ENCODE peak calls at places on chromosomes 5 and 9, in six cellular contexts. I is GM10248, B is HCT116, H is sigmoid colon, R is BJ, Q is stomach. A is an unnamed sample.

GRCh38 chr5:158910782-158911692 is 188.7 kb downstream of the EBF1 start:
- DNase-seq in I (peak), B (no peak), H (no peak), R (no peak), Q (no peak), A (no peak)

GRCh38 chr9:76717611-76718010 is 46.6 kb upstream of the PCA3 start:
- DNase-seq in I (no peak), B (no peak), H (no peak), R (no peak), Q (no peak), A (no peak)

GRCh38 chr9:71647094-71647591 is 121.2 kb downstream of the CEMIP2 start:
- DNase-seq in I (no peak), B (peak), H (peak), R (no peak), Q (peak), A (no peak)

GRCh38 chr9:76545191-76545590 is 86.2 kb downstream of the GCNT1 start:
- DNase-seq in I (no peak), B (no peak), H (no peak), R (no peak), Q (peak), A (no peak)

GRCh38 chr5:172417983-172418630 is 36.2 kb downstream of the SH3PXD2B start:
- DNase-seq in I (no peak), B (no peak), H (peak), R (peak), Q (peak), A (peak)

GRCh38 chr9:129860653-129861446 is 25.6 kb downstream of the USP20 start:
- DNase-seq in I (no peak), B (no peak), H (no peak), R (no peak), Q (no peak), A (no peak)

GRCh38 chr9:120473626-120474025 is 106.3 kb downstream of the CDK5RAP2 start:
- DNase-seq in I (no peak), B (no peak), H (no peak), R (no peak), Q (no peak), A (no peak)

GRCh38 chr9:132739705-132740310 is 69.5 kb downstream of the GTF3C4 start:
- DNase-seq in I (no peak), B (no peak), H (peak), R (no peak), Q (no peak), A (no peak)

GRCh38 chr5:39526914-39527477 is 102.2 kb upstream of the DAB2 start:
- DNase-seq in I (no peak), B (no peak), H (no peak), R (no peak), Q (no peak), A (no peak)

GRCh38 chr5:97266576-97266975 is 83.5 kb upstream of the RIOK2 start:
- DNase-seq in I (no peak), B (no peak), H (peak), R (no peak), Q (no peak), A (no peak)

GRCh38 chr5:59640411-59640810 is 253.1 kb downstream of the PDE4D start:
- DNase-seq in I (no peak), B (no peak), H (no peak), R (no peak), Q (no peak), A (no peak)

GRCh38 chr9:120443489-120443888 is 136.5 kb downstream of the CDK5RAP2 start:
- DNase-seq in I (no peak), B (no peak), H (no peak), R (no peak), Q (no peak), A (no peak)

GRCh38 chr9:97985058-97985861 is 2.1 kb downstream of the ANP32B start:
- DNase-seq in I (no peak), B (no peak), H (peak), R (no peak), Q (peak), A (no peak)

GRCh38 chr9:86601697-86602096 is 247.5 kb upstream of the TUT7 start:
- DNase-seq in I (no peak), B (no peak), H (no peak), R (no peak), Q (no peak), A (no peak)

GRCh38 chr5:73558950-73559349 is 6.5 kb downstream of the ANKRA2 start:
- DNase-seq in I (no peak), B (no peak), H (no peak), R (no peak), Q (no peak), A (no peak)

GRCh38 chr5:6083311-6083941 is 294.9 kb downstream of the MED10 start:
- DNase-seq in I (no peak), B (no peak), H (no peak), R (no peak), Q (no peak), A (no peak)

GRCh38 chr5:14834584-14835540 is 36.7 kb downstream of the ANKH start:
- DNase-seq in I (no peak), B (no peak), H (no peak), R (no peak), Q (no peak), A (no peak)

GRCh38 chr5:132444841-132445639 is 45.5 kb downstream of the IRF1 start:
- DNase-seq in I (no peak), B (no peak), H (no peak), R (no peak), Q (no peak), A (no peak)

GRCh38 chr5:7376889-7377288 is 19.0 kb upstream of the ADCY2 start:
- DNase-seq in I (no peak), B (no peak), H (no peak), R (no peak), Q (no peak), A (no peak)

GRCh38 chr9:133813749-133814585 is 75.8 kb upstream of the SARDH start:
- DNase-seq in I (no peak), B (no peak), H (peak), R (no peak), Q (no peak), A (no peak)

GRCh38 chr5:122581629-122582028 is 193.3 kb upstream of the SNX2 start:
- DNase-seq in I (no peak), B (no peak), H (no peak), R (no peak), Q (no peak), A (no peak)

GRCh38 chr9:18863821-18864220 is 169.2 kb downstream of the SAXO1 start:
- DNase-seq in I (no peak), B (no peak), H (no peak), R (no peak), Q (no peak), A (no peak)

GRCh38 chr5:78566747-78567449 is 81.7 kb downstream of the LHFPL2 start:
- DNase-seq in I (no peak), B (no peak), H (no peak), R (no peak), Q (no peak), A (no peak)

GRCh38 chr9:124666642-124667041 is 104.5 kb downstream of the NR6A1 start:
- DNase-seq in I (no peak), B (no peak), H (no peak), R (no peak), Q (no peak), A (no peak)

GRCh38 chr9:120611690-120612068 is 31.7 kb upstream of the CDK5RAP2 start:
- DNase-seq in I (no peak), B (no peak), H (no peak), R (no peak), Q (no peak), A (no peak)

GRCh38 chr9:75086443-75087278 is 1.3 kb downstream of the NMRK1 start:
- DNase-seq in I (no peak), B (no peak), H (no peak), R (no peak), Q (peak), A (no peak)

GRCh38 chr9:69215774-69216482 is 41.9 kb downstream of the TJP2 start:
- DNase-seq in I (no peak), B (no peak), H (no peak), R (no peak), Q (no peak), A (no peak)

GRCh38 chr5:179319741-179320281 is 25.4 kb downstream of the ADAMTS2 start:
- DNase-seq in I (no peak), B (no peak), H (peak), R (peak), Q (no peak), A (no peak)

GRCh38 chr5:149930060-149930753 is 14.4 kb downstream of the PDE6A start:
- DNase-seq in I (no peak), B (no peak), H (no peak), R (no peak), Q (no peak), A (no peak)

GRCh38 chr9:70924905-70925547 is 196.4 kb downstream of the TRPM3 start:
- DNase-seq in I (peak), B (peak), H (no peak), R (no peak), Q (peak), A (no peak)

GRCh38 chr9:108748776-108749175 is 107.0 kb downstream of the ACTL7B start:
- DNase-seq in I (no peak), B (no peak), H (no peak), R (no peak), Q (no peak), A (no peak)

GRCh38 chr5:10756539-10756938 is 4.5 kb downstream of the DAP start:
- DNase-seq in I (peak), B (no peak), H (no peak), R (no peak), Q (no peak), A (no peak)

GRCh38 chr9:137575725-137576411 is 2.9 kb downstream of the DPH7 start:
- DNase-seq in I (no peak), B (no peak), H (no peak), R (no peak), Q (no peak), A (no peak)

GRCh38 chr9:21833090-21833801 is 30.8 kb downstream of the MTAP start:
- DNase-seq in I (peak), B (no peak), H (no peak), R (no peak), Q (no peak), A (no peak)

GRCh38 chr5:66861402-66861801 is 265.2 kb downstream of the MAST4 start:
- DNase-seq in I (no peak), B (no peak), H (no peak), R (no peak), Q (no peak), A (no peak)
- TF ChIP-seq CTCF in I (no peak), B (no peak), H (no peak), R (no peak), Q (no peak), A (no peak)

GRCh38 chr9:128636556-128637530 is 19.8 kb downstream of the DYNC2I2 start:
- DNase-seq in I (no peak), B (no peak), H (no peak), R (no peak), Q (no peak), A (no peak)

GRCh38 chr9:128634651-128635262 is 21.9 kb downstream of the DYNC2I2 start:
- DNase-seq in I (no peak), B (no peak), H (no peak), R (no peak), Q (no peak), A (no peak)

GRCh38 chr9:128636024-128636390 is 20.6 kb downstream of the DYNC2I2 start:
- DNase-seq in I (no peak), B (no peak), H (no peak), R (no peak), Q (peak), A (no peak)

GRCh38 chr9:128634111-128634510 is 22.5 kb downstream of the DYNC2I2 start:
- DNase-seq in I (peak), B (no peak), H (no peak), R (no peak), Q (no peak), A (no peak)

DNA sequence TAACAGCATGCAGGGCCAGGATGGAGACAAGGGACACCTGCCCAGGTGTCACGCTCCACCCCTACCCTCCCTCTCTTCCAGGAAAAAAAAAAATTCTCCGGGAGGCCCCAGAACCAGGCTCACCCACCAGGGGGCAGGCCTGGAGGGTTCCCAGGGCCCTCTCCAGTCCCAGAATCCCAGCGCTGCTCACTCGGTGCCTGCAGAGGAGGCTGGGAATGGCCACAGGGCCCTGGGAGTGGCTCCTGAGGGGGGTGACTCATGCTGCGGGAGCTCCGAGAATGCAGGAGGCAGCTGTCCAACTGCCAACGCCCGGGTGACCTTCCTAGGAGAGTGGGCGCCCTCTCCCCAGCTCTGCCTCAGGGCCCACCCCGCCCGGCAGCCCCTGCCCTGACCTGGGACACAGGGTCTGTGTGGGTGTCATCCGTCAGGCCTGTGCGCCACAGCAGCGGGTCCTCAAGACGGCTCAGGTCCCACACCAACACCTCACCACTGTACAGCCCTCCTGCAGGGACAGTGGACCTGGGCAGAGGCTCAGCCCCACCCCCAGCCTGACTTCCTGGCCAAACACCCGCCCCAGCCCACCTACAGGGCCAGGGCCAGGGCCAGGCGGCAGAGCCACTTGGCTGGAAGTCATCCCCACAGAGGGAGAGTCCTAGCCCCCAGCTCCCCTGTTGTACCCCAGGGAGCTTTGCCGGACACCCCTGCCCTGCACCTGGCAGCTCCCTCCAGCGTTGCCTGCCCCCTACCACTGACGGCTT is 21.2 kb downstream of the DYNC2I2 start:
- DNase-seq in I (no peak), B (peak), H (peak), R (peak), Q (peak), A (no peak)
- TF ChIP-seq CTCF in I (no peak), B (peak), H (no peak), R (peak), Q (peak), A (peak)

DNA sequence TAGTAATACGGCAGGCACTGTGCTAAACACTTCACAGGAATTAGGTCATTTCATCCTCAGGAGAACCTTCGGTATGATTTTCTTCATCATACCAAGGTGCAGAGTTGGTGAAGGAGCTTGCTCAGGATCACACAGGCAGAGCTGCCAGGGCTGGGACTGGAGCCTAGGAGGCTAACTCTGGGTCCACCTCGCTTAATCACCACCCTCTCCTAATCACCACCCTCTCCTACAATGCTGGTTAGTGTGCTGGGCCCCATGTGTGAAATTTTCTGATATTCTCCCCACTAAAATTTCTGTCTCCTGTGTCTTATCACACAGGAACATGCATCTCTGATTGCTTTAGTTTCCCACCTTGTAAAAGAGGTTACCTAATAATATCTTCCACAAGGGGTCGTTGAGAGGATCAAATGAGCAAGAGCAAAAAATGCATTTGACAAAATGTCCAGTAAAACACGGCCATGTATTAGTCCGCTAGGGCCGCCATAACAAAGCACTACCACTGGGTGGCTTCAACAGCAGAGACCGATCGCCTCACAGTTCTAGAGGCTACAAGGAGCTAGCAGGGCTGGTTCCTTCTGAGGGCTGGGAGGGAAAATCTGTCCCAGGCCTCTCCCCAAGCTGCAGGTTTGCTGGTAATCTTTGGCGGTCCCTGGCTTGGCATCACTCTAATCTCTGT is 128.2 kb upstream of the NFIB start:
- DNase-seq in I (no peak), B (peak), H (no peak), R (no peak), Q (no peak), A (no peak)
- TF ChIP-seq CTCF in I (no peak), B (peak), H (no peak), R (peak), Q (no peak), A (no peak)

GRCh38 chr5:176817864-176818377 is 7.6 kb downstream of the UNC5A start:
- DNase-seq in I (no peak), B (no peak), H (no peak), R (no peak), Q (no peak), A (no peak)
- TF ChIP-seq CTCF in I (peak), B (peak), H (no peak), R (peak), Q (no peak), A (peak)

DNA sequence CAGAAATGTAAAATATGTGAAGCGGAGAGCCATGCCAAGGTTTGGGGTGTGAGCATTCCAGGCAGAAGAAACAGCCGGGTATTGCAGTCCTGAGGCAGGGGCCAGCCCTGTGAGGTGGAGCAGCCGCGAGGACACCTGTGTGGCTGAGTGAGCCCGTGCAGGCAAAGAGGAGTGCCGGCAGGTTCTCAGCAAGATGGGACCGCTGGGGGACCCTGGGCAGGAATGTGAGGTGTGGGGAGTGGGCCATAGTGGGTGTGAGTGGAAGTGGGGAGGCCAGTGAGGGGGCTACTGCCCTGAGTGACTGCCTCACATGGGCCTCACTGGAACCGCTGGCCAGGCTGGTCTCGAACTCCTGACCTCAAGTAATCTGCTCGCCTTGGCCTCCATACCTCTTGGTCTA is 8.1 kb upstream of the PRR7 start:
- DNase-seq in I (no peak), B (no peak), H (no peak), R (no peak), Q (no peak), A (no peak)
- TF ChIP-seq CTCF in I (no peak), B (no peak), H (no peak), R (no peak), Q (no peak), A (no peak)

DNA sequence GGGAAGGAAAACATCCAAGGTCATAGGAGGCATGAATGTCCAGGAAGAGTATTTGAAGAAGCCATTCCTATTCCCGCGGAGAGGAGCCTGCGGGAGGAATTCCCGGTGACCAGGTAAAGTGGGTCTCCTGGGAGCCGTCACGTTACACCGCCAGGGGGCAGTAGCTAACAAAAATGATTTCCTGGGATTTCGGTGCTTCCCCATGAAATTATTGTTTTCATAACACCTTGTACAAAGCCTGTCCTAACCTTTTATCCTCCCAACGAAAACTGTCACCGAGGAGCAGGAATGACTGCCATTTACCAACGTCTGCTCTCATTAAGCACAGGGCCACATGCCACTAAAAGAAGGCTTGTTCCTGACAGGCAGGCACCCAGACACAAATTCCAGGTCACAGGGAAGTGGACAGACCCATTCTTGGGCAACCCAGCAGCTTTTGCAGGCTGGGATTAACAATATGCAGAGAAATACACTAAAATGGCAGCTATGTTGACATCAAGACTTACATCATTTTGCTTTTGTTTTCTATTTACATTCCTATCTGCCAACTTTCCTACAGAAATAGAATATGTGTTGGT is 41.2 kb upstream of the CTSL start:
- DNase-seq in I (no peak), B (peak), H (no peak), R (no peak), Q (peak), A (no peak)
- TF ChIP-seq CTCF in I (peak), B (peak), H (peak), R (peak), Q (peak), A (peak)

GRCh38 chr5:119212026-119212425 is 141.1 kb downstream of the DMXL1 start:
- DNase-seq in I (no peak), B (no peak), H (no peak), R (no peak), Q (no peak), A (no peak)
- TF ChIP-seq CTCF in I (no peak), B (peak), H (no peak), R (no peak), Q (no peak), A (no peak)

DNA sequence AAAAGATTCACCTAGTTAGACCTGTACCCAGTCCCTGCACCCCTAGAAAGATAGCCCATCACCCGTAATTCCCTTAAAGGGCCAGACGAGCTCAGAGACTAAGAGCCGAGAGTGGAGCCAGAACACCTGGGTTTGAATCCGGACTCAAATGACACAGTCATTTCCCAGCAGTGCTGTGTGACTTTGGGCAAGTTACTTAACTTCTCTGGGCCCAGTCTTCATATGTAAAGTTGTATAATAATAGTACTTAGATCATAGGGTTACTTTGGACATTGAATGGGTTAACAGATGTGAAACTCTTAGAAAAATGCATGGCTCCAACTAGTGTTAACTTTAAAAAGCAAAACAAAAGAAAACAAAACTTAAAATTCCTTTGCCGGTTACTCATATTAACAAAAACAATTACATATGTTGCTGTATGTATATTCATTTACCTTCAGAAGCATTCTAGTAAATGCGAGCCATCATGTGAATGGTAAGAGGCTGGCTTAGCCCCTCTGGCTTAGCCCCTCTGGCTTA is 40.4 kb upstream of the RASGRF2 start:
- DNase-seq in I (no peak), B (no peak), H (no peak), R (no peak), Q (no peak), A (no peak)
- TF ChIP-seq CTCF in I (no peak), B (no peak), H (no peak), R (no peak), Q (no peak), A (no peak)